ENCODE peak calls at places on chromosomes 16 and 17, in ten cellular contexts. I is central memory CD8-positive, alpha-beta T cell; C is A549; P is NCI-H748 treated with DMSO at 0.1 percent for 48 hours; X is mucosa of gallbladder; U is HuH-7; L is stromal cell of bone marrow; T is HTR-8/SVneo; Y is posterior cingulate gyrus; M is Caki2. E is an unnamed sample.

GRCh38 chr16:56401482-56401881 is 23.9 kb downstream of the AMFR start:
- DNase-seq in I (no peak), X (no peak), L (no peak), C (peak; percentile 55), P (no peak), U (peak; percentile 49), Y (no peak), T (no peak), M (no peak), E (peak; percentile 36)

GRCh38 chr17:57834146-57834741 is 15.6 kb downstream of the MRPS23 start:
- DNase-seq in U (no peak), I (no peak), X (no peak), P (no peak), Y (peak; percentile 90), M (peak; percentile 84), T (no peak), L (peak; percentile 38), C (no peak), E (peak; percentile 93)

GRCh38 chr16:25257504-25257955 is at the start of gene ZKSCAN2:
- DNase-seq in T (peak; percentile 81), X (peak; percentile 90), Y (peak; percentile 98), I (peak; percentile 62), P (peak; percentile 69), U (peak; percentile 80), M (peak; percentile 92), L (peak; percentile 76), C (peak; percentile 93), E (peak; percentile 96)

GRCh38 chr16:22370038-22370541 is 4.3 kb downstream of the CDR2 start:
- DNase-seq in M (no peak), T (no peak), C (no peak), X (no peak), P (no peak), L (peak; percentile 64), U (no peak), I (no peak), Y (no peak), E (no peak)

GRCh38 chr17:42559076-42559475 is 2.9 kb upstream of the COASY start:
- DNase-seq in T (no peak), L (no peak), I (no peak), P (no peak), M (no peak), C (no peak), U (no peak), Y (no peak), X (no peak), E (no peak)

GRCh38 chr16:56203052-56203451 is 11.8 kb downstream of the GNAO1 start:
- DNase-seq in M (peak; percentile 27), Y (no peak), L (peak; percentile 31), C (peak; percentile 61), U (peak; percentile 26), P (no peak), X (no peak), T (peak; percentile 14), I (no peak), E (peak; percentile 79)

GRCh38 chr17:66814570-66814969 is 20.3 kb upstream of the CACNG5 start:
- DNase-seq in M (no peak), X (no peak), L (no peak), P (no peak), C (no peak), I (no peak), T (no peak), Y (peak; percentile 84), U (no peak), E (no peak)

GRCh38 chr16:13150181-13150885 is 248.9 kb downstream of the SHISA9 start:
- DNase-seq in X (no peak), Y (no peak), C (no peak), M (no peak), L (no peak), P (no peak), U (no peak), I (no peak), T (no peak), E (no peak)

GRCh38 chr16:17134586-17134985 is 336.2 kb downstream of the XYLT1 start:
- DNase-seq in T (no peak), X (no peak), U (no peak), I (no peak), C (no peak), M (no peak), P (no peak), Y (no peak), L (no peak), E (no peak)

GRCh38 chr16:67936876-67937605 is 391 bp upstream of the PSMB10 start:
- DNase-seq in M (peak; percentile 22), Y (no peak), I (peak; percentile 52), C (no peak), P (no peak), L (no peak), T (no peak), X (peak; percentile 77), U (peak; percentile 53), E (peak; percentile 87)

GRCh38 chr16:82758904-82759303 is 132.1 kb downstream of the CDH13 start:
- DNase-seq in M (no peak), X (no peak), L (no peak), U (no peak), P (no peak), T (no peak), I (no peak), C (no peak), Y (no peak), E (no peak)

GRCh38 chr16:51825740-51826139 is 674.7 kb upstream of the SALL1 start:
- DNase-seq in L (no peak), C (no peak), X (no peak), U (no peak), P (no peak), M (no peak), I (no peak), T (no peak), Y (no peak), E (no peak)

GRCh38 chr16:79993810-79994209 is 393.3 kb upstream of the MAF start:
- DNase-seq in X (no peak), U (no peak), Y (no peak), I (no peak), P (no peak), M (no peak), L (no peak), T (no peak), C (no peak), E (no peak)

GRCh38 chr16:71557299-71557698 is 19.6 kb downstream of the TAT start:
- DNase-seq in L (no peak), M (no peak), U (no peak), X (no peak), Y (no peak), T (no peak), I (no peak), C (no peak), P (no peak), E (no peak)

GRCh38 chr17:64063766-64064224 is 43.4 kb upstream of the ICAM2 start:
- DNase-seq in U (peak; percentile 81), T (peak; percentile 53), M (no peak), X (peak; percentile 41), L (no peak), I (no peak), Y (no peak), P (no peak), C (peak; percentile 68), E (peak; percentile 35)

GRCh38 chr16:85330694-85331188 is 218.5 kb upstream of the CIBAR2 start:
- DNase-seq in X (no peak), I (no peak), M (peak; percentile 45), P (no peak), U (peak; percentile 98), L (peak; percentile 84), C (peak; percentile 79), Y (no peak), T (peak; percentile 81), E (peak; percentile 65)

GRCh38 chr16:31061126-31061812 is 12.8 kb downstream of the ZNF668 start:
- DNase-seq in X (no peak), Y (peak; percentile 57), L (no peak), T (no peak), M (no peak), U (no peak), C (no peak), P (no peak), I (no peak), E (no peak)

GRCh38 chr17:81599719-81600486 is 37.0 kb downstream of the NPLOC4 start:
- DNase-seq in I (no peak), Y (peak; percentile 76), U (no peak), M (no peak), C (no peak), T (no peak), P (no peak), L (no peak), X (no peak), E (no peak)

GRCh38 chr16:28538733-28539596 is at the start of gene NUPR1:
- DNase-seq in I (no peak), U (no peak), T (peak; percentile 57), C (peak; percentile 85), M (peak; percentile 75), P (no peak), X (peak; percentile 90), Y (peak; percentile 85), L (peak; percentile 98), E (peak; percentile 98)

GRCh38 chr17:42529054-42529453 is 7.0 kb upstream of the NAGLU start:
- DNase-seq in C (no peak), T (no peak), P (no peak), I (no peak), Y (no peak), M (no peak), X (no peak), U (no peak), L (no peak), E (no peak)

GRCh38 chr17:82791532-82791931 is 39.7 kb downstream of the TBCD start:
- DNase-seq in L (peak; percentile 33), I (no peak), T (peak; percentile 56), Y (no peak), P (no peak), C (no peak), X (no peak), M (peak; percentile 94), U (no peak), E (peak; percentile 97)

GRCh38 chr16:89282523-89282922 is 65.0 kb downstream of the ZNF778 start:
- DNase-seq in I (no peak), Y (no peak), X (no peak), P (no peak), C (no peak), U (no peak), M (no peak), L (no peak), T (no peak), E (no peak)

GRCh38 chr17:27893834-27894503 is 804 bp upstream of the LYRM9 start:
- DNase-seq in L (no peak), Y (no peak), C (no peak), P (no peak), I (no peak), X (no peak), M (no peak), U (no peak), T (no peak), E (no peak)

GRCh38 chr16:85416267-85417109 is 196.6 kb upstream of the GSE1 start:
- DNase-seq in M (no peak), T (peak; percentile 76), P (peak; percentile 49), X (peak; percentile 59), L (no peak), Y (peak; percentile 85), U (peak; percentile 92), I (peak; percentile 59), C (peak; percentile 67), E (peak; percentile 60)

GRCh38 chr16:25041437-25041836 is 26.3 kb upstream of the ARHGAP17 start:
- DNase-seq in I (no peak), Y (no peak), T (no peak), U (no peak), P (no peak), C (no peak), L (no peak), M (no peak), X (no peak), E (no peak)

GRCh38 chr16:67149276-67150057 is 1.3 kb downstream of the B3GNT9 start:
- DNase-seq in X (no peak), Y (peak; percentile 80), P (no peak), C (no peak), T (no peak), U (no peak), I (no peak), L (no peak), M (no peak), E (no peak)

GRCh38 chr16:57614546-57615343 is 13.7 kb upstream of the ADGRG1 start:
- DNase-seq in P (no peak), Y (peak; percentile 46), C (no peak), U (no peak), L (no peak), T (no peak), I (no peak), M (no peak), X (no peak), E (no peak)

GRCh38 chr17:51120357-51120738 is 320 bp downstream of the SPAG9 start:
- DNase-seq in U (peak; percentile 42), I (no peak), P (peak; percentile 10), M (peak; percentile 55), T (peak; percentile 41), C (peak; percentile 55), Y (peak; percentile 89), X (no peak), L (no peak), E (no peak)

E was measured in ACHN.